ENCODE peak calls at places on chromosomes 5 and 9, in eight cellular contexts. One of them, this sample, is unnamed.
A peak's percentile ranks its signal among the peaks of the same experiment; 100 is the strongest.

GRCh38 chr9:135338546-135338945 is 141.0 kb upstream of the PPP1R26 start:
- DNase-seq in left ventricle myocardium inferior: no peak
- DNase-seq in fibroblast of lung: no peak
- DNase-seq in uterus: peak; percentile 6
- DNase-seq in suprapubic skin: peak; percentile 62
- DNase-seq in OCI-LY7: no peak
- DNase-seq in pancreas: no peak
- DNase-seq in IMR-90: no peak
- DNase-seq in this sample: no peak

GRCh38 chr9:19154135-19154612 is 26.9 kb upstream of the PLIN2 start:
- DNase-seq in left ventricle myocardium inferior: peak; percentile 33
- DNase-seq in fibroblast of lung: peak; percentile 88
- DNase-seq in uterus: peak; percentile 88
- DNase-seq in suprapubic skin: no peak
- DNase-seq in OCI-LY7: no peak
- DNase-seq in pancreas: no peak
- DNase-seq in IMR-90: peak; percentile 96
- DNase-seq in this sample: no peak

GRCh38 chr9:2271426-2271825 is 256.3 kb downstream of the SMARCA2 start:
- DNase-seq in left ventricle myocardium inferior: peak; percentile 25
- DNase-seq in fibroblast of lung: peak; percentile 10
- DNase-seq in uterus: no peak
- DNase-seq in suprapubic skin: no peak
- DNase-seq in OCI-LY7: peak; percentile 42
- DNase-seq in pancreas: no peak
- DNase-seq in IMR-90: no peak
- DNase-seq in this sample: no peak

GRCh38 chr5:71601222-71602026 is 14.3 kb downstream of the MCCC2 start:
- DNase-seq in left ventricle myocardium inferior: no peak
- DNase-seq in fibroblast of lung: peak; percentile 96
- DNase-seq in uterus: peak; percentile 51
- DNase-seq in suprapubic skin: no peak
- DNase-seq in OCI-LY7: peak; percentile 64
- DNase-seq in pancreas: no peak
- DNase-seq in IMR-90: peak; percentile 98
- DNase-seq in this sample: peak; percentile 84

GRCh38 chr9:133599470-133600173 is 9.6 kb downstream of the FAM163B start:
- DNase-seq in left ventricle myocardium inferior: no peak
- DNase-seq in fibroblast of lung: no peak
- DNase-seq in uterus: no peak
- DNase-seq in suprapubic skin: no peak
- DNase-seq in OCI-LY7: no peak
- DNase-seq in pancreas: no peak
- DNase-seq in IMR-90: no peak
- DNase-seq in this sample: no peak

GRCh38 chr9:113633782-113634596 is 170.5 kb downstream of the RGS3 start:
- DNase-seq in left ventricle myocardium inferior: no peak
- DNase-seq in fibroblast of lung: no peak
- DNase-seq in uterus: no peak
- DNase-seq in suprapubic skin: peak; percentile 28
- DNase-seq in OCI-LY7: no peak
- DNase-seq in pancreas: no peak
- DNase-seq in IMR-90: peak; percentile 36
- DNase-seq in this sample: peak; percentile 86

GRCh38 chr5:16992006-16992405 is 55.9 kb upstream of the MYO10 start:
- DNase-seq in left ventricle myocardium inferior: no peak
- DNase-seq in fibroblast of lung: peak; percentile 92
- DNase-seq in uterus: no peak
- DNase-seq in suprapubic skin: no peak
- DNase-seq in OCI-LY7: no peak
- DNase-seq in pancreas: no peak
- DNase-seq in IMR-90: peak; percentile 71
- DNase-seq in this sample: no peak

GRCh38 chr5:159533197-159533596 is 202.9 kb upstream of the IL12B start:
- DNase-seq in left ventricle myocardium inferior: no peak
- DNase-seq in fibroblast of lung: peak; percentile 87
- DNase-seq in uterus: no peak
- DNase-seq in suprapubic skin: no peak
- DNase-seq in OCI-LY7: no peak
- DNase-seq in pancreas: no peak
- DNase-seq in IMR-90: peak; percentile 72
- DNase-seq in this sample: no peak

GRCh38 chr5:54719384-54720306 is 202.1 kb downstream of the SNX18 start:
- DNase-seq in left ventricle myocardium inferior: peak; percentile 59
- DNase-seq in fibroblast of lung: peak; percentile 78
- DNase-seq in uterus: no peak
- DNase-seq in suprapubic skin: no peak
- DNase-seq in OCI-LY7: no peak
- DNase-seq in pancreas: no peak
- DNase-seq in IMR-90: peak; percentile 81
- DNase-seq in this sample: no peak

GRCh38 chr5:140227046-140227445 is 52.1 kb downstream of the CYSTM1 start:
- DNase-seq in left ventricle myocardium inferior: no peak
- DNase-seq in fibroblast of lung: no peak
- DNase-seq in uterus: no peak
- DNase-seq in suprapubic skin: no peak
- DNase-seq in OCI-LY7: no peak
- DNase-seq in pancreas: no peak
- DNase-seq in IMR-90: no peak
- DNase-seq in this sample: no peak

GRCh38 chr5:158805195-158805594 is 294.5 kb downstream of the EBF1 start:
- DNase-seq in left ventricle myocardium inferior: no peak
- DNase-seq in fibroblast of lung: no peak
- DNase-seq in uterus: peak; percentile 46
- DNase-seq in suprapubic skin: no peak
- DNase-seq in OCI-LY7: no peak
- DNase-seq in pancreas: no peak
- DNase-seq in IMR-90: no peak
- DNase-seq in this sample: no peak

GRCh38 chr9:135243201-135244190 is 156.0 kb downstream of the OLFM1 start:
- DNase-seq in left ventricle myocardium inferior: no peak
- DNase-seq in fibroblast of lung: no peak
- DNase-seq in uterus: no peak
- DNase-seq in suprapubic skin: no peak
- DNase-seq in OCI-LY7: no peak
- DNase-seq in pancreas: peak; percentile 50
- DNase-seq in IMR-90: no peak
- DNase-seq in this sample: no peak

GRCh38 chr5:179497636-179498365 is 52.6 kb upstream of the RUFY1 start:
- DNase-seq in left ventricle myocardium inferior: no peak
- DNase-seq in fibroblast of lung: no peak
- DNase-seq in uterus: no peak
- DNase-seq in suprapubic skin: peak; percentile 65
- DNase-seq in OCI-LY7: no peak
- DNase-seq in pancreas: no peak
- DNase-seq in IMR-90: no peak
- DNase-seq in this sample: no peak

GRCh38 chr9:82354260-82354659 is 365.7 kb downstream of the SPATA31D1 start:
- DNase-seq in left ventricle myocardium inferior: no peak
- DNase-seq in fibroblast of lung: peak; percentile 97
- DNase-seq in uterus: no peak
- DNase-seq in suprapubic skin: no peak
- DNase-seq in OCI-LY7: no peak
- DNase-seq in pancreas: no peak
- DNase-seq in IMR-90: peak; percentile 93
- DNase-seq in this sample: no peak

GRCh38 chr9:28758346-28758745 is 1185.1 kb upstream of the C9orf72 start:
- DNase-seq in left ventricle myocardium inferior: no peak
- DNase-seq in fibroblast of lung: no peak
- DNase-seq in uterus: no peak
- DNase-seq in suprapubic skin: no peak
- DNase-seq in OCI-LY7: no peak
- DNase-seq in pancreas: no peak
- DNase-seq in IMR-90: no peak
- DNase-seq in this sample: no peak

GRCh38 chr5:175118700-175119309 is 325.2 kb downstream of the DRD1 start:
- DNase-seq in left ventricle myocardium inferior: no peak
- DNase-seq in fibroblast of lung: no peak
- DNase-seq in uterus: no peak
- DNase-seq in suprapubic skin: no peak
- DNase-seq in OCI-LY7: no peak
- DNase-seq in pancreas: no peak
- DNase-seq in IMR-90: no peak
- DNase-seq in this sample: no peak

GRCh38 chr9:5288591-5288990 is 15.9 kb downstream of the RLN2 start:
- DNase-seq in left ventricle myocardium inferior: no peak
- DNase-seq in fibroblast of lung: peak; percentile 32
- DNase-seq in uterus: no peak
- DNase-seq in suprapubic skin: no peak
- DNase-seq in OCI-LY7: no peak
- DNase-seq in pancreas: no peak
- DNase-seq in IMR-90: peak; percentile 12
- DNase-seq in this sample: no peak

GRCh38 chr5:56766926-56767325 is 48.4 kb upstream of the MAP3K1 start:
- DNase-seq in left ventricle myocardium inferior: no peak
- DNase-seq in fibroblast of lung: no peak
- DNase-seq in uterus: no peak
- DNase-seq in suprapubic skin: no peak
- DNase-seq in OCI-LY7: no peak
- DNase-seq in pancreas: no peak
- DNase-seq in IMR-90: no peak
- DNase-seq in this sample: no peak

GRCh38 chr5:52517667-52518066 is 270.0 kb upstream of the ITGA1 start:
- DNase-seq in left ventricle myocardium inferior: no peak
- DNase-seq in fibroblast of lung: no peak
- DNase-seq in uterus: no peak
- DNase-seq in suprapubic skin: no peak
- DNase-seq in OCI-LY7: no peak
- DNase-seq in pancreas: peak; percentile 40
- DNase-seq in IMR-90: no peak
- DNase-seq in this sample: no peak

GRCh38 chr5:171496431-171496830 is 77.0 kb downstream of the FGF18 start:
- DNase-seq in left ventricle myocardium inferior: no peak
- DNase-seq in fibroblast of lung: no peak
- DNase-seq in uterus: no peak
- DNase-seq in suprapubic skin: no peak
- DNase-seq in OCI-LY7: no peak
- DNase-seq in pancreas: no peak
- DNase-seq in IMR-90: no peak
- DNase-seq in this sample: no peak
- H3K4me1 ChIP-seq in left ventricle myocardium inferior: peaks cover 36% of the 10 kb centered on the region
- H3K4me1 ChIP-seq in fibroblast of lung: peaks cover 14% of the 10 kb centered on the region
- H3K4me1 ChIP-seq in uterus: peaks cover 7% of the 10 kb centered on the region
- H3K4me1 ChIP-seq in suprapubic skin: peaks cover 18% of the 10 kb centered on the region
- H3K4me1 ChIP-seq in OCI-LY7: no peaks in the 10 kb centered on the region
- H3K4me1 ChIP-seq in pancreas: no peaks in the 10 kb centered on the region
- H3K4me1 ChIP-seq in IMR-90: peaks cover 14% of the 10 kb centered on the region
- H3K4me1 ChIP-seq in this sample: peaks cover 4% of the 10 kb centered on the region

DNA sequence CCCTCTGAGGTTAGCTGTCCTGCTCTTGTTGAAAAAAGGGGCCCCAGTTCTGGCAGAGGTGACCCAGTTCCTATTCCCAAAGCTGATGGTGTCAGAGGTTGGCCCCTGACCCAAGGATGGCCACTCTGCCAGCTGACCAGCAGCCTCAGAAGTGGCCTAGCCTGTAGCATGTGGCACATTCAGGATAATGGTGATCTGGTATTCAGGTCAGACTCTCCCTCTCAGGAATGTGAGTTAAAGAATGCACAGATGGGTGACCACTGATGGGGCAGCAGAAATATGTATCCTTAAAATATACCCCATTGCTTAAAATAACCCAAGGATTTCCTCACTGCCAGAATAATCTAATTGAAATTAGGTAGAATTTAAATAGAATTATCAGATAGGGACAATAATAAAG is 369.2 kb downstream of the SEMA5A start:
- DNase-seq in left ventricle myocardium inferior: no peak
- DNase-seq in fibroblast of lung: no peak
- DNase-seq in uterus: no peak
- DNase-seq in suprapubic skin: no peak
- DNase-seq in OCI-LY7: no peak
- DNase-seq in pancreas: no peak
- DNase-seq in IMR-90: no peak
- DNase-seq in this sample: no peak
- H3K4me1 ChIP-seq in left ventricle myocardium inferior: no peaks in the 10 kb centered on the region
- H3K4me1 ChIP-seq in fibroblast of lung: peaks cover 12% of the 10 kb centered on the region
- H3K4me1 ChIP-seq in uterus: no peaks in the 10 kb centered on the region
- H3K4me1 ChIP-seq in suprapubic skin: no peaks in the 10 kb centered on the region
- H3K4me1 ChIP-seq in OCI-LY7: no peaks in the 10 kb centered on the region
- H3K4me1 ChIP-seq in pancreas: no peaks in the 10 kb centered on the region
- H3K4me1 ChIP-seq in IMR-90: peaks cover 5% of the 10 kb centered on the region
- H3K4me1 ChIP-seq in this sample: no peaks in the 10 kb centered on the region

GRCh38 chr5:111745075-111745474 is 11.9 kb downstream of the NREP start:
- DNase-seq in left ventricle myocardium inferior: no peak
- DNase-seq in fibroblast of lung: no peak
- DNase-seq in uterus: no peak
- DNase-seq in suprapubic skin: no peak
- DNase-seq in OCI-LY7: no peak
- DNase-seq in pancreas: no peak
- DNase-seq in IMR-90: no peak
- DNase-seq in this sample: no peak
- H3K4me1 ChIP-seq in left ventricle myocardium inferior: peaks cover 86% of the 10 kb centered on the region
- H3K4me1 ChIP-seq in fibroblast of lung: peaks cover 59% of the 10 kb centered on the region
- H3K4me1 ChIP-seq in uterus: no peaks in the 10 kb centered on the region
- H3K4me1 ChIP-seq in suprapubic skin: peaks cover 18% of the 10 kb centered on the region
- H3K4me1 ChIP-seq in OCI-LY7: peaks cover 31% of the 10 kb centered on the region
- H3K4me1 ChIP-seq in pancreas: peaks cover 7% of the 10 kb centered on the region
- H3K4me1 ChIP-seq in IMR-90: peaks cover 32% of the 10 kb centered on the region
- H3K4me1 ChIP-seq in this sample: peaks cover 14% of the 10 kb centered on the region

GRCh38 chr9:131395027-131395744 is 1.3 kb downstream of the PRRC2B start:
- DNase-seq in left ventricle myocardium inferior: no peak
- DNase-seq in fibroblast of lung: peak; percentile 38
- DNase-seq in uterus: no peak
- DNase-seq in suprapubic skin: no peak
- DNase-seq in OCI-LY7: peak; percentile 74
- DNase-seq in pancreas: peak; percentile 78
- DNase-seq in IMR-90: no peak
- DNase-seq in this sample: peak; percentile 42

GRCh38 chr9:131397100-131397790 is 3.4 kb downstream of the PRRC2B start:
- DNase-seq in left ventricle myocardium inferior: no peak
- DNase-seq in fibroblast of lung: peak; percentile 70
- DNase-seq in uterus: no peak
- DNase-seq in suprapubic skin: no peak
- DNase-seq in OCI-LY7: no peak
- DNase-seq in pancreas: no peak
- DNase-seq in IMR-90: peak; percentile 48
- DNase-seq in this sample: no peak

GRCh38 chr9:131398204-131398603 is 4.3 kb downstream of the PRRC2B start:
- DNase-seq in left ventricle myocardium inferior: no peak
- DNase-seq in fibroblast of lung: peak; percentile 71
- DNase-seq in uterus: no peak
- DNase-seq in suprapubic skin: no peak
- DNase-seq in OCI-LY7: peak; percentile 75
- DNase-seq in pancreas: no peak
- DNase-seq in IMR-90: no peak
- DNase-seq in this sample: no peak

GRCh38 chr9:131395745-131396479 is 2.0 kb downstream of the PRRC2B start:
- DNase-seq in left ventricle myocardium inferior: no peak
- DNase-seq in fibroblast of lung: no peak
- DNase-seq in uterus: no peak
- DNase-seq in suprapubic skin: no peak
- DNase-seq in OCI-LY7: peak; percentile 18
- DNase-seq in pancreas: no peak
- DNase-seq in IMR-90: no peak
- DNase-seq in this sample: no peak

DNA sequence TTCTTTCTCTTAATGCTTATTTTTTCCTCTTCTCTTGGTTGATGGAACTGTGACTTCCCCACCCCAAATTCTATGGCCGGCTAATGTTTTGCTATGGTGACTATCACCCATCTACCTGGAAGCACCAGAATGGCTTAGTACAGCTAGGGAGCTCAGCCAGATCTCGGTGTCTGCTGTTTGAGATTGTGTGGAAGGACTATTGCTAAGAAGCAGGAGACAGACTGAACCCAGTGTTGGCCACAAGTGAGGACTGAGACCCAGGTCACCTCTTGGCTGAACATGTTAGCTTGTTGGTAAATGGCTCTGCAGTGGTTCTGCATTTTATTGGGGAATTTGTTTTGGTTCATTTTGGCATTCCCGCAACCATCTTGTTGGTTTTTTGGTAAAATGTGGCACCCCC is 2.7 kb downstream of the PRRC2B start:
- DNase-seq in left ventricle myocardium inferior: no peak
- DNase-seq in fibroblast of lung: no peak
- DNase-seq in uterus: no peak
- DNase-seq in suprapubic skin: no peak
- DNase-seq in OCI-LY7: no peak
- DNase-seq in pancreas: no peak
- DNase-seq in IMR-90: no peak
- DNase-seq in this sample: no peak
- H3K4me1 ChIP-seq in left ventricle myocardium inferior: peaks cover 80% of the 10 kb centered on the region
- H3K4me1 ChIP-seq in fibroblast of lung: peaks cover 27% of the 10 kb centered on the region
- H3K4me1 ChIP-seq in uterus: peaks cover 13% of the 10 kb centered on the region
- H3K4me1 ChIP-seq in suprapubic skin: peaks cover 73% of the 10 kb centered on the region
- H3K4me1 ChIP-seq in OCI-LY7: peaks cover 46% of the 10 kb centered on the region
- H3K4me1 ChIP-seq in pancreas: peaks cover 37% of the 10 kb centered on the region
- H3K4me1 ChIP-seq in IMR-90: peaks cover 20% of the 10 kb centered on the region
- H3K4me1 ChIP-seq in this sample: peaks cover 23% of the 10 kb centered on the region

This sample was measured in SJCRH30.